ENCODE peak calls at places on chromosomes 2 and 18, in eight cellular contexts. One of them, this sample, is unnamed. For H3K27me3 and H3K36me3, the result is how much of the 10 kb centered on the place peaks cover.

GRCh38 chr18:24600076-24600654 is 139.7 kb downstream of the HRH4 start:
- ATAC-seq in heart left ventricle: no peak
- ATAC-seq in body of pancreas: no peak
- ATAC-seq in gastrocnemius medialis: no peak
- ATAC-seq in HCT116: peak
- ATAC-seq in HepG2: peak
- ATAC-seq in GM12878: no peak
- ATAC-seq in upper lobe of left lung: no peak
- ATAC-seq in this sample: no peak

GRCh38 chr2:96894151-96894531 is 24.3 kb upstream of the SEMA4C start:
- ATAC-seq in HCT116: no peak
- ATAC-seq in gastrocnemius medialis: no peak
- ATAC-seq in heart left ventricle: no peak
- ATAC-seq in HepG2: no peak
- ATAC-seq in upper lobe of left lung: no peak
- ATAC-seq in body of pancreas: no peak
- ATAC-seq in GM12878: no peak
- ATAC-seq in this sample: no peak

GRCh38 chr18:48605408-48605845 is 66.6 kb downstream of the CTIF start:
- ATAC-seq in HepG2: peak
- ATAC-seq in gastrocnemius medialis: no peak
- ATAC-seq in body of pancreas: no peak
- ATAC-seq in heart left ventricle: no peak
- ATAC-seq in upper lobe of left lung: no peak
- ATAC-seq in GM12878: peak
- ATAC-seq in HCT116: peak
- ATAC-seq in this sample: no peak

GRCh38 chr2:236092714-236093113 is 75.5 kb downstream of the GBX2 start:
- ATAC-seq in HepG2: peak
- ATAC-seq in gastrocnemius medialis: no peak
- ATAC-seq in heart left ventricle: no peak
- ATAC-seq in GM12878: no peak
- ATAC-seq in upper lobe of left lung: no peak
- ATAC-seq in HCT116: no peak
- ATAC-seq in body of pancreas: no peak
- ATAC-seq in this sample: no peak

GRCh38 chr2:120877409-120877808 is 141.7 kb downstream of the GLI2 start:
- ATAC-seq in body of pancreas: no peak
- ATAC-seq in HCT116: no peak
- ATAC-seq in gastrocnemius medialis: no peak
- ATAC-seq in upper lobe of left lung: no peak
- ATAC-seq in GM12878: no peak
- ATAC-seq in heart left ventricle: no peak
- ATAC-seq in HepG2: no peak
- ATAC-seq in this sample: no peak

GRCh38 chr2:138028538-138028937 is 64.3 kb downstream of the HNMT start:
- ATAC-seq in gastrocnemius medialis: no peak
- ATAC-seq in body of pancreas: no peak
- ATAC-seq in GM12878: peak
- ATAC-seq in HCT116: no peak
- ATAC-seq in heart left ventricle: peak
- ATAC-seq in HepG2: no peak
- ATAC-seq in upper lobe of left lung: no peak
- ATAC-seq in this sample: peak

GRCh38 chr2:12081481-12082210 is 335.2 kb downstream of the LPIN1 start:
- ATAC-seq in HepG2: no peak
- ATAC-seq in body of pancreas: no peak
- ATAC-seq in upper lobe of left lung: no peak
- ATAC-seq in HCT116: no peak
- ATAC-seq in heart left ventricle: no peak
- ATAC-seq in GM12878: no peak
- ATAC-seq in gastrocnemius medialis: no peak
- ATAC-seq in this sample: no peak

GRCh38 chr2:24768601-24769000 is 24.6 kb downstream of the PTRHD1 start:
- ATAC-seq in body of pancreas: no peak
- ATAC-seq in gastrocnemius medialis: no peak
- ATAC-seq in upper lobe of left lung: no peak
- ATAC-seq in HCT116: no peak
- ATAC-seq in heart left ventricle: peak
- ATAC-seq in HepG2: no peak
- ATAC-seq in GM12878: no peak
- ATAC-seq in this sample: peak

GRCh38 chr2:44939074-44940052 is 2.1 kb upstream of the SIX3 start:
- ATAC-seq in HepG2: peak
- ATAC-seq in body of pancreas: no peak
- ATAC-seq in upper lobe of left lung: no peak
- ATAC-seq in HCT116: peak
- ATAC-seq in gastrocnemius medialis: no peak
- ATAC-seq in GM12878: no peak
- ATAC-seq in heart left ventricle: no peak
- ATAC-seq in this sample: no peak

GRCh38 chr2:99471635-99472326 is 18.0 kb downstream of the REV1 start:
- ATAC-seq in heart left ventricle: no peak
- ATAC-seq in HCT116: no peak
- ATAC-seq in GM12878: no peak
- ATAC-seq in HepG2: no peak
- ATAC-seq in body of pancreas: no peak
- ATAC-seq in gastrocnemius medialis: no peak
- ATAC-seq in upper lobe of left lung: no peak
- ATAC-seq in this sample: no peak

GRCh38 chr2:19409001-19409400 is 50.6 kb upstream of the OSR1 start:
- ATAC-seq in HepG2: no peak
- ATAC-seq in body of pancreas: no peak
- ATAC-seq in HCT116: no peak
- ATAC-seq in heart left ventricle: no peak
- ATAC-seq in GM12878: no peak
- ATAC-seq in gastrocnemius medialis: no peak
- ATAC-seq in upper lobe of left lung: no peak
- ATAC-seq in this sample: no peak

GRCh38 chr2:64698668-64699444 is 45.1 kb upstream of the SERTAD2 start:
- ATAC-seq in heart left ventricle: no peak
- ATAC-seq in GM12878: peak
- ATAC-seq in HepG2: peak
- ATAC-seq in body of pancreas: no peak
- ATAC-seq in HCT116: peak
- ATAC-seq in upper lobe of left lung: no peak
- ATAC-seq in gastrocnemius medialis: no peak
- ATAC-seq in this sample: no peak
- TF ChIP-seq POLR2A in heart left ventricle: no peak
- TF ChIP-seq POLR2A in GM12878: no peak
- TF ChIP-seq POLR2A in HepG2: no peak
- TF ChIP-seq POLR2A in body of pancreas: no peak
- TF ChIP-seq POLR2A in HCT116: no peak
- TF ChIP-seq POLR2A in upper lobe of left lung: no peak
- TF ChIP-seq POLR2A in gastrocnemius medialis: no peak
- TF ChIP-seq POLR2A in this sample: no peak

GRCh38 chr2:238510911-238511613 is 84.3 kb downstream of the ASB1 start:
- ATAC-seq in GM12878: no peak
- ATAC-seq in body of pancreas: no peak
- ATAC-seq in HCT116: no peak
- ATAC-seq in heart left ventricle: peak
- ATAC-seq in upper lobe of left lung: no peak
- ATAC-seq in gastrocnemius medialis: no peak
- ATAC-seq in HepG2: no peak
- ATAC-seq in this sample: no peak

GRCh38 chr2:238511614-238511950 is 84.9 kb downstream of the ASB1 start:
- ATAC-seq in body of pancreas: no peak
- ATAC-seq in gastrocnemius medialis: no peak
- ATAC-seq in HCT116: no peak
- ATAC-seq in upper lobe of left lung: no peak
- ATAC-seq in heart left ventricle: no peak
- ATAC-seq in GM12878: no peak
- ATAC-seq in HepG2: no peak
- ATAC-seq in this sample: no peak

GRCh38 chr2:238509903-238510302 is 83.2 kb downstream of the ASB1 start:
- ATAC-seq in body of pancreas: no peak
- ATAC-seq in GM12878: no peak
- ATAC-seq in upper lobe of left lung: peak
- ATAC-seq in gastrocnemius medialis: no peak
- ATAC-seq in HCT116: no peak
- ATAC-seq in heart left ventricle: no peak
- ATAC-seq in HepG2: no peak
- ATAC-seq in this sample: no peak

GRCh38 chr2:238507836-238508235 is 81.1 kb downstream of the ASB1 start:
- ATAC-seq in HCT116: no peak
- ATAC-seq in GM12878: no peak
- ATAC-seq in gastrocnemius medialis: no peak
- ATAC-seq in body of pancreas: no peak
- ATAC-seq in HepG2: no peak
- ATAC-seq in upper lobe of left lung: no peak
- ATAC-seq in heart left ventricle: no peak
- ATAC-seq in this sample: no peak

DNA sequence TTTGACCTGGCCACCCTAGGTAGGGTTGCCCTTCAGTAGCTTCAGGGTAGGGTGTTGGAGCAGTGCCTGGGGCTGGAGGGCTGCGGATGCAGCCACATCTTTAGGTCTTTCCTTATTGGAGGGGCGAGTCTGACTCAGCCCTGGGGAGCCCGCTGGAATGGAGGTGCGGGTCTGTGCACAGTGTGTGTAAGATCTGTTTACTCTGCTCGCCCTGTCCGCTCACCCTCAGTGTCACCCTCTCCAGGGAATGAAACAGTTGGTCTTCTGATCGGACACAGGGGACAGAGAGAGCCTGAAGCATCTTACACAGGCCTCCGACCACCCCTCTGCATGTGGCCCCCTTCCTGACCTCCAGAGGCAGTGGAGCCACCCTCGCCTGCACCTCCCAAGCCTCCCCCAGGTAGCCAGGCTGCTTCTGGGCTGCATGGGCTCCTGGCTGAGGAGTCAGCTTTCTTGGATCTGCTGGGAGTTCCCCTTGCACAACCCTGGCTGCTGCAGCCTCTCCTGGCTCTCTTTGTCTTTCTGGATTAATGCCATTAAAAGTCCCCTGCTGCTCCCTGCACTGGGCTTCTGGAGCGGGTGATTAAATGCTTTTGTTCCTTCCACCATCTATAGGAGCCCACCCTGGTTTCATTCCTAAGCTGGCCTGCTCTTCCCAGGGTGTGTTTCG is 82.6 kb downstream of the ASB1 start:
- ATAC-seq in gastrocnemius medialis: no peak
- ATAC-seq in body of pancreas: no peak
- ATAC-seq in HCT116: no peak
- ATAC-seq in upper lobe of left lung: no peak
- ATAC-seq in HepG2: peak
- ATAC-seq in heart left ventricle: peak
- ATAC-seq in GM12878: no peak
- ATAC-seq in this sample: no peak
- H3K27me3 ChIP-seq in gastrocnemius medialis: under half
- H3K27me3 ChIP-seq in body of pancreas: under half
- H3K27me3 ChIP-seq in HCT116: under half
- H3K27me3 ChIP-seq in upper lobe of left lung: under half
- H3K27me3 ChIP-seq in HepG2: under half
- H3K27me3 ChIP-seq in heart left ventricle: under half
- H3K27me3 ChIP-seq in GM12878: under half
- H3K27me3 ChIP-seq in this sample: under half

DNA sequence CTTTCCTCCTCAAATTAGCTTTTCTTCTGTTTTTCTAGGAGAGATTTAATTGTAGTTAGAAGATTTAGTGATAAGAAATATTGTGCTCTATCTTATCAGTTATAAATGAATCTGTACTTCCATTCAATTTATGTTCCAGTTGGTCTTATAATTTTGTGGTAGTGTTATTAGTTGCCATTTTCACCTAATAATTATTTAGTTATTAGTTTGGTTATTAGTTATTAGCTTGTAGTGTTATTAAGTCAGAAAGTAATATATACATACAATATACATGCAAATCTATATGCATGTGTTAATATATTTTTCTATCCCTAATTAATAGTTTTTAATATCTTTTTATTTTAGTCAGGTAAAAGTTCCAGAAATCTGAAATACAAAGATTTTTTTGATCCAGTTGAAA is 3.2 kb downstream of the MPHOSPH10 start:
- ATAC-seq in HCT116: no peak
- ATAC-seq in HepG2: no peak
- ATAC-seq in upper lobe of left lung: no peak
- ATAC-seq in gastrocnemius medialis: no peak
- ATAC-seq in heart left ventricle: no peak
- ATAC-seq in body of pancreas: no peak
- ATAC-seq in GM12878: no peak
- ATAC-seq in this sample: no peak
- H3K36me3 ChIP-seq in HCT116: under half
- H3K36me3 ChIP-seq in HepG2: under half
- H3K36me3 ChIP-seq in upper lobe of left lung: under half
- H3K36me3 ChIP-seq in gastrocnemius medialis: half or more
- H3K36me3 ChIP-seq in heart left ventricle: under half
- H3K36me3 ChIP-seq in body of pancreas: under half
- H3K36me3 ChIP-seq in GM12878: under half
- H3K36me3 ChIP-seq in this sample: half or more

DNA sequence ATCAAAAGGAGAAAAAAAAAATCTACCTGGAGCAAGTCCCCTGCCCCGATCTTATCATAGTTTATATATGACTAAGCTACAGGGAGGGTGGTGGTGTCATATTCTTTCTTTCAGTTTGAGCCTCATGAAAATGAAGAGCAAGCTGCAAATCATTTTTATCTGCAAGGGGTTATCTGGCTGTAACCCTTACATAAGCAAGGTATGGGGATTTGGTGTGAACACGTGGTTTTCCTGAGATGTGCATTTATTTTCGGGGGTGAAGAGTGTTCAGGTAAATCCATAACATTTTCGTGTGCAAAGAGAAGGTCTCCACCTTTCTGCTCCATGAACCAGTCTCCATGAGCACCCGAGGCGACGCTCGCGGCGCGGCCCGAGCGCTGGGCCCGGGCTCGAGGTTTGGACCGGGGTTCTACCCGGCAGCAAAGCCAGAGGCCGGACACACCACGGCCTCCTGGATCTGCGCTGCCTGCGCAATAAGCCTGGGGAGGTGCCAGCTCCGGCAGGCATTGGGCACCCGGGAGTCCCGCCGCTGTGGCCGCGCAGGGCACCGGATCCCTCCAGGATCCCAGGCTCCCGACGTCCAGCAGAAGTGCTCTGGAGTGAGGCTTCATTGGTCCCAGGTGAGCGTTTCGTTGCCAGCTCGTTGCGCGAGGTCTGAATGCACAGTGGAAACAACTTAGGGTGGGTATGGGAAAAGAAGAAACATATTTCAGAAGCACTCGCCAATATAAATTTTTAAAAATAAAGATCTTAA is 36.1 kb upstream of the GPD2 start:
- ATAC-seq in gastrocnemius medialis: peak
- ATAC-seq in HCT116: peak
- ATAC-seq in HepG2: peak
- ATAC-seq in upper lobe of left lung: peak
- ATAC-seq in heart left ventricle: peak
- ATAC-seq in GM12878: peak
- ATAC-seq in body of pancreas: peak
- ATAC-seq in this sample: peak
- TF ChIP-seq POLR2A in gastrocnemius medialis: no peak
- TF ChIP-seq POLR2A in HCT116: peak
- TF ChIP-seq POLR2A in HepG2: no peak
- TF ChIP-seq POLR2A in upper lobe of left lung: no peak
- TF ChIP-seq POLR2A in heart left ventricle: no peak
- TF ChIP-seq POLR2A in GM12878: no peak
- TF ChIP-seq POLR2A in body of pancreas: peak
- TF ChIP-seq POLR2A in this sample: peak

This sample was measured in gastroesophageal sphincter.